ENCODE peak calls at places on chromosomes 1 and 21, in four cellular contexts. W is tibial artery, K is foreskin fibroblast, S is fibroblast of lung. M is an unnamed sample.

GRCh38 chr21:35275776-35276175 is 226.7 kb upstream of the RUNX1 start:
- DNase-seq in W (no peak), K (no peak), S (no peak), M (no peak)

GRCh38 chr1:208040714-208041393 is 129.9 kb upstream of the CD34 start:
- DNase-seq in W (no peak), K (no peak), S (no peak), M (no peak)

GRCh38 chr21:44760376-44760775 is 41.2 kb downstream of the UBE2G2 start:
- DNase-seq in W (peak; percentile 41), K (no peak), S (no peak), M (no peak)

GRCh38 chr1:94095112-94095637 is 25.8 kb downstream of the ABCA4 start:
- DNase-seq in W (peak; percentile 90), K (peak; percentile 89), S (peak; percentile 96), M (peak; percentile 50)

GRCh38 chr1:229869687-229870086 is 197.4 kb upstream of the GALNT2 start:
- DNase-seq in W (no peak), K (no peak), S (no peak), M (no peak)

GRCh38 chr1:155192346-155193274 is 15.1 kb downstream of the THBS3 start:
- DNase-seq in W (no peak), K (no peak), S (no peak), M (no peak)

GRCh38 chr1:29354511-29355098 is 118.3 kb downstream of the PTPRU start:
- DNase-seq in W (no peak), K (no peak), S (no peak), M (no peak)

GRCh38 chr1:39213511-39214002 is 9.1 kb downstream of the MACF1 start:
- DNase-seq in W (no peak), K (peak; percentile 45), S (peak; percentile 26), M (no peak)

GRCh38 chr1:232575524-232576040 is 54.4 kb downstream of the SIPA1L2 start:
- DNase-seq in W (no peak), K (peak; percentile 45), S (peak; percentile 57), M (no peak)

GRCh38 chr1:88454781-88455180 is 229.3 kb upstream of the PKN2 start:
- DNase-seq in W (no peak), K (no peak), S (no peak), M (no peak)

GRCh38 chr1:215717677-215718076 is 150.6 kb downstream of the KCTD3 start:
- DNase-seq in W (no peak), K (no peak), S (no peak), M (no peak)

GRCh38 chr21:38733973-38734546 is 71.7 kb upstream of the ETS2 start:
- DNase-seq in W (peak; percentile 93), K (peak; percentile 88), S (peak; percentile 87), M (peak; percentile 82)

GRCh38 chr1:157161901-157162300 is 23.7 kb upstream of the ETV3 start:
- DNase-seq in W (no peak), K (no peak), S (no peak), M (no peak)

GRCh38 chr1:91650764-91651163 is 150.1 kb downstream of the CDC7 start:
- DNase-seq in W (peak; percentile 94), K (peak; percentile 99), S (peak; percentile 100), M (no peak)

GRCh38 chr1:37477198-37477931 is 3.0 kb downstream of the ZC3H12A start:
- DNase-seq in W (no peak), K (peak; percentile 34), S (no peak), M (no peak)

GRCh38 chr1:45359882-45360513 is 19.8 kb upstream of the MUTYH start:
- DNase-seq in W (peak; percentile 78), K (peak; percentile 86), S (peak; percentile 84), M (peak; percentile 68)

GRCh38 chr1:88661951-88662664 is 22.0 kb upstream of the PKN2 start:
- DNase-seq in W (no peak), K (no peak), S (no peak), M (no peak)

GRCh38 chr21:31576428-31576827 is 83.1 kb upstream of the SOD1 start:
- DNase-seq in W (no peak), K (no peak), S (no peak), M (no peak)

GRCh38 chr1:236108027-236108648 is 34.2 kb upstream of the GPR137B start:
- DNase-seq in W (no peak), K (peak; percentile 46), S (no peak), M (no peak)

GRCh38 chr21:37793660-37794059 is 122.6 kb downstream of the KCNJ6 start:
- DNase-seq in W (no peak), K (peak; percentile 62), S (peak; percentile 53), M (no peak)

GRCh38 chr1:31532114-31532644 is 44.1 kb upstream of the TINAGL1 start:
- DNase-seq in W (no peak), K (no peak), S (no peak), M (no peak)

GRCh38 chr1:60765204-60765603 is 317.2 kb upstream of the NFIA start:
- DNase-seq in W (no peak), K (peak; percentile 73), S (peak; percentile 64), M (no peak)

GRCh38 chr21:35077975-35078374 is 28.9 kb upstream of the RUNX1 start:
- DNase-seq in W (no peak), K (no peak), S (no peak), M (no peak)

GRCh38 chr1:32915766-32916455 is 14.7 kb upstream of the TMEM54 start:
- DNase-seq in W (no peak), K (no peak), S (no peak), M (no peak)

GRCh38 chr1:207397525-207397926 is 56.6 kb upstream of the CR2 start:
- DNase-seq in W (no peak), K (peak; percentile 21), S (no peak), M (no peak)

GRCh38 chr1:77888071-77888428 is 374 bp upstream of the NEXN start:
- DNase-seq in W (no peak), K (peak; percentile 79), S (peak; percentile 95), M (no peak)

GRCh38 chr1:115545096-115545720 is 96.6 kb upstream of the VANGL1 start:
- DNase-seq in W (no peak), K (no peak), S (no peak), M (no peak)

GRCh38 chr1:110535985-110536384 is 17.0 kb upstream of the KCNA10 start:
- DNase-seq in W (no peak), K (no peak), S (no peak), M (no peak)

GRCh38 chr1:240134596-240134995 is 42.9 kb downstream of the FMN2 start:
- DNase-seq in W (no peak), K (peak; percentile 60), S (no peak), M (no peak)

GRCh38 chr1:192224386-192224785 is 66.1 kb downstream of the RGS18 start:
- DNase-seq in W (no peak), K (no peak), S (no peak), M (no peak)

GRCh38 chr1:85224734-85225623 is 24.2 kb upstream of the SYDE2 start:
- DNase-seq in W (no peak), K (no peak), S (peak; percentile 54), M (no peak)

GRCh38 chr1:151131832-151132675 is 14.4 kb downstream of the SEMA6C start:
- DNase-seq in W (peak; percentile 70), K (peak; percentile 24), S (no peak), M (no peak)

GRCh38 chr1:117599822-117600221 is 6.0 kb upstream of the TENT5C start:
- DNase-seq in W (peak; percentile 74), K (no peak), S (no peak), M (no peak)

GRCh38 chr1:238111521-238111920 is 220.8 kb upstream of the ZP4 start:
- DNase-seq in W (no peak), K (no peak), S (no peak), M (no peak)

GRCh38 chr1:108815566-108815965 is 41.3 kb downstream of the AKNAD1 start:
- DNase-seq in W (no peak), K (no peak), S (no peak), M (no peak)

GRCh38 chr1:175933801-175934200 is 190.4 kb upstream of the TNR start:
- DNase-seq in W (no peak), K (peak; percentile 14), S (peak; percentile 10), M (no peak)

GRCh38 chr1:118143828-118144227 is 41.2 kb downstream of the SPAG17 start:
- DNase-seq in W (no peak), K (no peak), S (no peak), M (no peak)

GRCh38 chr1:82099170-82099569 is 298.4 kb downstream of the ADGRL2 start:
- DNase-seq in W (no peak), K (no peak), S (no peak), M (no peak)

GRCh38 chr1:26125946-26126320 is 14.3 kb downstream of the PDIK1L start:
- DNase-seq in W (no peak), K (no peak), S (no peak), M (no peak)
- H3K4me3 ChIP-seq in W (no peak overlapping the region), K (no peak overlapping the region), S (no peak overlapping the region), M (no peak overlapping the region)

GRCh38 chr1:183630748-183631147 is 4.8 kb downstream of the ARPC5 start:
- DNase-seq in W (no peak), K (peak; percentile 39), S (peak; percentile 34), M (no peak)
- H3K4me3 ChIP-seq in W (peak overlapping the region; percentile 83), K (no peak overlapping the region), S (no peak overlapping the region), M (no peak overlapping the region)

GRCh38 chr1:233599542-233600073 is 14.3 kb upstream of the KCNK1 start:
- DNase-seq in W (no peak), K (no peak), S (no peak), M (no peak)
- H3K4me3 ChIP-seq in W (no peak overlapping the region), K (no peak overlapping the region), S (no peak overlapping the region), M (no peak overlapping the region)

GRCh38 chr1:158930504-158930903 is 848 bp upstream of the PYHIN1 start:
- DNase-seq in W (no peak), K (no peak), S (no peak), M (no peak)
- H3K4me3 ChIP-seq in W (no peak overlapping the region), K (no peak overlapping the region), S (no peak overlapping the region), M (no peak overlapping the region)

GRCh38 chr1:244104309-244105060 is 53.4 kb downstream of the ZBTB18 start:
- DNase-seq in W (no peak), K (peak; percentile 88), S (peak; percentile 72), M (no peak)
- H3K4me3 ChIP-seq in W (no peak overlapping the region), K (no peak overlapping the region), S (no peak overlapping the region), M (no peak overlapping the region)

DNA sequence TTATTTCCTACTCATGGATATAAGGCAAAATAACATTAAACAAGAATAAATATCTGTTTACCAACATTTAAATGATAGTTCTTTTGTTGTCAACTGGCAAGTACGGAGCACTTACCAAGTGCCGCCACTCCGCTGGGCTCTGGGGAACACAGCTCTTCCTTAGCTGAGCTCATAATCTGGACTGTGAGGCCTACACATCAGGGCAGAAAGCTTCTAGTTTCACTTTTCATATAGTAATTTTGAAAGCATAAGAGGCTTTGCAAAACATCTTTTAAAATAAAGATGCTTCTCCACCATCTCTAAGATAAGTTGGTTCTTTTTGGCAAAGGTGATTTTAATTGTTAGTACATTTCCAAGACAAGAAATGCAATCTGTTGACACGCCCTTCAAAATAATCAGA is 239.6 kb upstream of the C1orf105 start:
- DNase-seq in W (peak; percentile 67), K (peak; percentile 73), S (peak; percentile 78), M (no peak)
- H3K4me3 ChIP-seq in W (peak overlapping the region; percentile 19), K (peak overlapping the region; percentile 27), S (peak overlapping the region; percentile 11), M (peak overlapping the region; percentile 9)

GRCh38 chr1:201889092-201889968 is 632 bp downstream of the SHISA4 start:
- DNase-seq in W (peak; percentile 65), K (no peak), S (no peak), M (no peak)
- H3K4me3 ChIP-seq in W (peak overlapping the region; percentile 82), K (peak overlapping the region; percentile 64), S (peak overlapping the region; percentile 70), M (peak overlapping the region; percentile 75)

M was measured in dorsolateral prefrontal cortex.